ENCODE peak calls at places on chromosomes 12 and 14, in seven cellular contexts. One of them, this sample, is unnamed.

GRCh38 chr14:96592591-96593388 is 90.6 kb downstream of the PAPOLA start:
- DNase-seq in HL-60: peak
- DNase-seq in neural progenitor cell: no peak
- DNase-seq in ovary: no peak
- DNase-seq in WERI-Rb-1: peak
- DNase-seq in uterus: no peak
- DNase-seq in kidney: peak
- DNase-seq in this sample: peak

GRCh38 chr12:108613548-108613947 is 15.7 kb upstream of the TMEM119 start:
- DNase-seq in HL-60: no peak
- DNase-seq in uterus: no peak
- DNase-seq in WERI-Rb-1: no peak
- DNase-seq in neural progenitor cell: no peak
- DNase-seq in kidney: peak
- DNase-seq in ovary: no peak
- DNase-seq in this sample: peak

GRCh38 chr14:35347323-35348043 is 55.3 kb downstream of the PSMA6 start:
- DNase-seq in neural progenitor cell: peak
- DNase-seq in HL-60: no peak
- DNase-seq in WERI-Rb-1: no peak
- DNase-seq in kidney: no peak
- DNase-seq in uterus: no peak
- DNase-seq in ovary: peak
- DNase-seq in this sample: peak

GRCh38 chr14:33567003-33567735 is 383.7 kb downstream of the EGLN3 start:
- DNase-seq in ovary: no peak
- DNase-seq in neural progenitor cell: no peak
- DNase-seq in WERI-Rb-1: no peak
- DNase-seq in uterus: no peak
- DNase-seq in HL-60: no peak
- DNase-seq in kidney: no peak
- DNase-seq in this sample: no peak

GRCh38 chr12:120810021-120810420 is 84.4 kb downstream of the ACADS start:
- DNase-seq in WERI-Rb-1: no peak
- DNase-seq in ovary: no peak
- DNase-seq in uterus: no peak
- DNase-seq in HL-60: no peak
- DNase-seq in kidney: no peak
- DNase-seq in neural progenitor cell: no peak
- DNase-seq in this sample: no peak

GRCh38 chr14:60064491-60065072 is 27.1 kb upstream of the PCNX4 start:
- DNase-seq in HL-60: no peak
- DNase-seq in kidney: no peak
- DNase-seq in WERI-Rb-1: no peak
- DNase-seq in neural progenitor cell: peak
- DNase-seq in ovary: no peak
- DNase-seq in uterus: no peak
- DNase-seq in this sample: no peak

GRCh38 chr12:106901276-106901675 is 54.4 kb upstream of the TMEM263 start:
- DNase-seq in neural progenitor cell: no peak
- DNase-seq in uterus: no peak
- DNase-seq in HL-60: no peak
- DNase-seq in kidney: no peak
- DNase-seq in ovary: no peak
- DNase-seq in WERI-Rb-1: no peak
- DNase-seq in this sample: no peak

GRCh38 chr12:100443434-100443833 is 30.2 kb upstream of the NR1H4 start:
- DNase-seq in uterus: no peak
- DNase-seq in HL-60: no peak
- DNase-seq in WERI-Rb-1: no peak
- DNase-seq in kidney: no peak
- DNase-seq in ovary: no peak
- DNase-seq in neural progenitor cell: no peak
- DNase-seq in this sample: no peak

GRCh38 chr12:31906581-31907286 is 52.5 kb upstream of the RESF1 start:
- DNase-seq in WERI-Rb-1: no peak
- DNase-seq in kidney: no peak
- DNase-seq in neural progenitor cell: no peak
- DNase-seq in HL-60: peak
- DNase-seq in ovary: no peak
- DNase-seq in uterus: no peak
- DNase-seq in this sample: peak

GRCh38 chr14:63493246-63493645 is 49.9 kb downstream of the PPP2R5E start:
- DNase-seq in kidney: no peak
- DNase-seq in WERI-Rb-1: peak
- DNase-seq in HL-60: no peak
- DNase-seq in ovary: no peak
- DNase-seq in neural progenitor cell: peak
- DNase-seq in uterus: no peak
- DNase-seq in this sample: no peak

GRCh38 chr12:53941187-53941586 is 2.6 kb downstream of the HOXC13 start:
- DNase-seq in WERI-Rb-1: no peak
- DNase-seq in HL-60: no peak
- DNase-seq in kidney: no peak
- DNase-seq in neural progenitor cell: no peak
- DNase-seq in ovary: no peak
- DNase-seq in uterus: no peak
- DNase-seq in this sample: no peak

GRCh38 chr14:100237735-100238418 is 1.1 kb upstream of the YY1 start:
- DNase-seq in kidney: no peak
- DNase-seq in uterus: peak
- DNase-seq in HL-60: no peak
- DNase-seq in neural progenitor cell: peak
- DNase-seq in WERI-Rb-1: peak
- DNase-seq in ovary: no peak
- DNase-seq in this sample: no peak

GRCh38 chr12:25806271-25806670 is 152.2 kb upstream of the RASSF8 start:
- DNase-seq in ovary: no peak
- DNase-seq in WERI-Rb-1: no peak
- DNase-seq in kidney: no peak
- DNase-seq in HL-60: no peak
- DNase-seq in neural progenitor cell: no peak
- DNase-seq in uterus: no peak
- DNase-seq in this sample: no peak

GRCh38 chr14:68568907-68569545 is 223.8 kb downstream of the ZFP36L1 start:
- DNase-seq in uterus: no peak
- DNase-seq in ovary: no peak
- DNase-seq in kidney: no peak
- DNase-seq in WERI-Rb-1: no peak
- DNase-seq in HL-60: no peak
- DNase-seq in neural progenitor cell: peak
- DNase-seq in this sample: no peak

GRCh38 chr14:90911121-90911520 is 94.9 kb upstream of the TTC7B start:
- DNase-seq in kidney: no peak
- DNase-seq in neural progenitor cell: no peak
- DNase-seq in ovary: no peak
- DNase-seq in HL-60: no peak
- DNase-seq in uterus: no peak
- DNase-seq in WERI-Rb-1: no peak
- DNase-seq in this sample: no peak

GRCh38 chr14:52069617-52070431 is 965 bp upstream of the NID2 start:
- DNase-seq in neural progenitor cell: peak
- DNase-seq in uterus: peak
- DNase-seq in kidney: no peak
- DNase-seq in WERI-Rb-1: no peak
- DNase-seq in ovary: peak
- DNase-seq in HL-60: no peak
- DNase-seq in this sample: no peak

GRCh38 chr14:65676361-65677014 is 264.0 kb downstream of the FUT8 start:
- DNase-seq in ovary: no peak
- DNase-seq in kidney: no peak
- DNase-seq in uterus: no peak
- DNase-seq in HL-60: no peak
- DNase-seq in WERI-Rb-1: no peak
- DNase-seq in neural progenitor cell: no peak
- DNase-seq in this sample: no peak

GRCh38 chr14:58662028-58662427 is 24.3 kb downstream of the DACT1 start:
- DNase-seq in WERI-Rb-1: no peak
- DNase-seq in neural progenitor cell: no peak
- DNase-seq in ovary: no peak
- DNase-seq in kidney: no peak
- DNase-seq in HL-60: no peak
- DNase-seq in uterus: no peak
- DNase-seq in this sample: no peak

GRCh38 chr12:41439134-41439533 is 251.0 kb downstream of the PDZRN4 start:
- DNase-seq in WERI-Rb-1: no peak
- DNase-seq in uterus: no peak
- DNase-seq in kidney: no peak
- DNase-seq in HL-60: no peak
- DNase-seq in ovary: no peak
- DNase-seq in neural progenitor cell: no peak
- DNase-seq in this sample: no peak

GRCh38 chr12:44972746-44973421 is 78.0 kb downstream of the DBX2 start:
- DNase-seq in WERI-Rb-1: peak
- DNase-seq in neural progenitor cell: peak
- DNase-seq in ovary: no peak
- DNase-seq in HL-60: no peak
- DNase-seq in kidney: no peak
- DNase-seq in uterus: no peak
- DNase-seq in this sample: no peak

GRCh38 chr12:123532021-123532420 is 1.5 kb downstream of the RILPL1 start:
- DNase-seq in neural progenitor cell: no peak
- DNase-seq in HL-60: peak
- DNase-seq in kidney: no peak
- DNase-seq in ovary: no peak
- DNase-seq in uterus: no peak
- DNase-seq in WERI-Rb-1: no peak
- DNase-seq in this sample: no peak

GRCh38 chr12:48285751-48286650 is 64.7 kb downstream of the ZNF641 start:
- DNase-seq in ovary: no peak
- DNase-seq in neural progenitor cell: no peak
- DNase-seq in WERI-Rb-1: no peak
- DNase-seq in kidney: no peak
- DNase-seq in HL-60: no peak
- DNase-seq in uterus: no peak
- DNase-seq in this sample: no peak

GRCh38 chr14:61281186-61281676 is at the start of gene TMEM30B:
- DNase-seq in WERI-Rb-1: no peak
- DNase-seq in HL-60: no peak
- DNase-seq in uterus: no peak
- DNase-seq in kidney: peak
- DNase-seq in ovary: peak
- DNase-seq in neural progenitor cell: no peak
- DNase-seq in this sample: peak
- H3K27ac ChIP-seq in WERI-Rb-1: no peak
- H3K27ac ChIP-seq in HL-60: no peak
- H3K27ac ChIP-seq in uterus: peak
- H3K27ac ChIP-seq in kidney: peak
- H3K27ac ChIP-seq in ovary: peak
- H3K27ac ChIP-seq in neural progenitor cell: no peak
- H3K27ac ChIP-seq in this sample: peak

GRCh38 chr12:67911789-67912188 is 77.5 kb upstream of the IFNG-AS1 start:
- DNase-seq in HL-60: no peak
- DNase-seq in kidney: no peak
- DNase-seq in ovary: no peak
- DNase-seq in neural progenitor cell: no peak
- DNase-seq in uterus: no peak
- DNase-seq in WERI-Rb-1: no peak
- DNase-seq in this sample: no peak

GRCh38 chr12:67909681-67910080 is 79.6 kb upstream of the IFNG-AS1 start:
- DNase-seq in HL-60: no peak
- DNase-seq in WERI-Rb-1: no peak
- DNase-seq in uterus: no peak
- DNase-seq in kidney: no peak
- DNase-seq in ovary: no peak
- DNase-seq in neural progenitor cell: no peak
- DNase-seq in this sample: no peak

GRCh38 chr12:67910360-67911292 is 78.6 kb upstream of the IFNG-AS1 start:
- DNase-seq in WERI-Rb-1: no peak
- DNase-seq in kidney: no peak
- DNase-seq in neural progenitor cell: no peak
- DNase-seq in HL-60: no peak
- DNase-seq in uterus: no peak
- DNase-seq in ovary: no peak
- DNase-seq in this sample: no peak

GRCh38 chr12:67909091-67909531 is 80.1 kb upstream of the IFNG-AS1 start:
- DNase-seq in HL-60: no peak
- DNase-seq in kidney: no peak
- DNase-seq in ovary: no peak
- DNase-seq in WERI-Rb-1: no peak
- DNase-seq in neural progenitor cell: no peak
- DNase-seq in uterus: no peak
- DNase-seq in this sample: no peak

GRCh38 chr12:67911293-67911637 is 78.0 kb upstream of the IFNG-AS1 start:
- DNase-seq in neural progenitor cell: no peak
- DNase-seq in WERI-Rb-1: no peak
- DNase-seq in HL-60: no peak
- DNase-seq in kidney: no peak
- DNase-seq in uterus: no peak
- DNase-seq in ovary: no peak
- DNase-seq in this sample: no peak
- TF ChIP-seq CTCF in neural progenitor cell: no peak
- TF ChIP-seq CTCF in WERI-Rb-1: no peak
- TF ChIP-seq CTCF in HL-60: no peak
- TF ChIP-seq CTCF in kidney: no peak
- TF ChIP-seq CTCF in uterus: no peak
- TF ChIP-seq CTCF in ovary: no peak
- TF ChIP-seq CTCF in this sample: no peak

GRCh38 chr12:111101003-111101402 is 180.6 kb upstream of the MYL2 start:
- DNase-seq in neural progenitor cell: no peak
- DNase-seq in ovary: no peak
- DNase-seq in WERI-Rb-1: no peak
- DNase-seq in HL-60: no peak
- DNase-seq in uterus: no peak
- DNase-seq in kidney: no peak
- DNase-seq in this sample: no peak
- H3K4me3 ChIP-seq in neural progenitor cell: no peak
- H3K4me3 ChIP-seq in ovary: no peak
- H3K4me3 ChIP-seq in WERI-Rb-1: no peak
- H3K4me3 ChIP-seq in HL-60: no peak
- H3K4me3 ChIP-seq in uterus: no peak
- H3K4me3 ChIP-seq in kidney: no peak
- H3K4me3 ChIP-seq in this sample: no peak

GRCh38 chr12:124725099-124725498 is 138.6 kb downstream of the SCARB1 start:
- DNase-seq in neural progenitor cell: no peak
- DNase-seq in HL-60: no peak
- DNase-seq in uterus: no peak
- DNase-seq in kidney: no peak
- DNase-seq in ovary: no peak
- DNase-seq in WERI-Rb-1: no peak
- DNase-seq in this sample: no peak

GRCh38 chr12:124727922-124728321 is 135.7 kb downstream of the SCARB1 start:
- DNase-seq in uterus: no peak
- DNase-seq in kidney: no peak
- DNase-seq in ovary: no peak
- DNase-seq in WERI-Rb-1: no peak
- DNase-seq in HL-60: no peak
- DNase-seq in neural progenitor cell: no peak
- DNase-seq in this sample: no peak

GRCh38 chr12:124722871-124723270 is 140.8 kb downstream of the SCARB1 start:
- DNase-seq in neural progenitor cell: no peak
- DNase-seq in HL-60: no peak
- DNase-seq in kidney: no peak
- DNase-seq in uterus: no peak
- DNase-seq in ovary: no peak
- DNase-seq in WERI-Rb-1: no peak
- DNase-seq in this sample: no peak

GRCh38 chr12:124727244-124727673 is 136.4 kb downstream of the SCARB1 start:
- DNase-seq in neural progenitor cell: no peak
- DNase-seq in HL-60: peak
- DNase-seq in uterus: peak
- DNase-seq in ovary: no peak
- DNase-seq in WERI-Rb-1: no peak
- DNase-seq in kidney: peak
- DNase-seq in this sample: peak

GRCh38 chr12:124725612-124726237 is 137.9 kb downstream of the SCARB1 start:
- DNase-seq in kidney: no peak
- DNase-seq in neural progenitor cell: no peak
- DNase-seq in uterus: no peak
- DNase-seq in HL-60: no peak
- DNase-seq in ovary: no peak
- DNase-seq in WERI-Rb-1: no peak
- DNase-seq in this sample: no peak
- H3K27ac ChIP-seq in kidney: no peak
- H3K27ac ChIP-seq in neural progenitor cell: no peak
- H3K27ac ChIP-seq in uterus: no peak
- H3K27ac ChIP-seq in HL-60: no peak
- H3K27ac ChIP-seq in ovary: no peak
- H3K27ac ChIP-seq in WERI-Rb-1: no peak
- H3K27ac ChIP-seq in this sample: no peak